ENCODE peak calls at places on chromosomes 2 and 18, in nine cellular contexts. One of them, this sample, is unnamed.

GRCh38 chr2:127566576-127566975 is 31.1 kb downstream of the MYO7B start:
- DNase-seq in left ventricle myocardium inferior: no peak
- DNase-seq in GM23338: no peak
- DNase-seq in astrocyte of the spinal cord: no peak
- DNase-seq in fibroblast of lung: no peak
- DNase-seq in K562: no peak
- DNase-seq in epithelial cell of esophagus: no peak
- DNase-seq in DND-41: no peak
- DNase-seq in cardiac fibroblast: no peak
- DNase-seq in this sample: no peak

GRCh38 chr2:211144078-211144477 is 587.7 kb downstream of the CPS1 start:
- DNase-seq in DND-41: no peak
- DNase-seq in K562: no peak
- DNase-seq in epithelial cell of esophagus: peak; percentile 63
- DNase-seq in astrocyte of the spinal cord: peak; percentile 72
- DNase-seq in left ventricle myocardium inferior: no peak
- DNase-seq in cardiac fibroblast: peak; percentile 90
- DNase-seq in GM23338: no peak
- DNase-seq in fibroblast of lung: peak; percentile 51
- DNase-seq in this sample: peak; percentile 19

GRCh38 chr2:151771599-151772358 is 37.5 kb upstream of the NEB start:
- DNase-seq in K562: no peak
- DNase-seq in epithelial cell of esophagus: no peak
- DNase-seq in cardiac fibroblast: peak; percentile 34
- DNase-seq in left ventricle myocardium inferior: no peak
- DNase-seq in astrocyte of the spinal cord: peak; percentile 37
- DNase-seq in GM23338: no peak
- DNase-seq in DND-41: no peak
- DNase-seq in fibroblast of lung: peak; percentile 95
- DNase-seq in this sample: peak; percentile 91

GRCh38 chr18:6781846-6782245 is 52.3 kb downstream of the ARHGAP28 start:
- DNase-seq in K562: no peak
- DNase-seq in GM23338: no peak
- DNase-seq in left ventricle myocardium inferior: no peak
- DNase-seq in epithelial cell of esophagus: peak; percentile 10
- DNase-seq in fibroblast of lung: peak; percentile 73
- DNase-seq in cardiac fibroblast: peak; percentile 41
- DNase-seq in DND-41: no peak
- DNase-seq in astrocyte of the spinal cord: peak; percentile 49
- DNase-seq in this sample: no peak

GRCh38 chr2:217573565-217573964 is 429.2 kb downstream of the TNS1 start:
- DNase-seq in K562: no peak
- DNase-seq in cardiac fibroblast: peak; percentile 4
- DNase-seq in left ventricle myocardium inferior: no peak
- DNase-seq in DND-41: no peak
- DNase-seq in astrocyte of the spinal cord: peak; percentile 26
- DNase-seq in epithelial cell of esophagus: peak; percentile 16
- DNase-seq in GM23338: no peak
- DNase-seq in fibroblast of lung: peak; percentile 19
- DNase-seq in this sample: peak; percentile 75

GRCh38 chr2:169512525-169512924 is 3.0 kb downstream of the KLHL41 start:
- DNase-seq in fibroblast of lung: peak; percentile 34
- DNase-seq in K562: no peak
- DNase-seq in left ventricle myocardium inferior: no peak
- DNase-seq in cardiac fibroblast: peak; percentile 20
- DNase-seq in DND-41: no peak
- DNase-seq in epithelial cell of esophagus: no peak
- DNase-seq in GM23338: no peak
- DNase-seq in astrocyte of the spinal cord: peak; percentile 12
- DNase-seq in this sample: peak; percentile 25

GRCh38 chr2:235220331-235220730 is 268.5 kb downstream of the SH3BP4 start:
- DNase-seq in epithelial cell of esophagus: no peak
- DNase-seq in K562: no peak
- DNase-seq in fibroblast of lung: no peak
- DNase-seq in GM23338: no peak
- DNase-seq in DND-41: no peak
- DNase-seq in cardiac fibroblast: no peak
- DNase-seq in astrocyte of the spinal cord: no peak
- DNase-seq in left ventricle myocardium inferior: no peak
- DNase-seq in this sample: no peak

GRCh38 chr2:235371018-235371417 is 122.8 kb upstream of the AGAP1 start:
- DNase-seq in astrocyte of the spinal cord: no peak
- DNase-seq in GM23338: no peak
- DNase-seq in cardiac fibroblast: no peak
- DNase-seq in left ventricle myocardium inferior: no peak
- DNase-seq in fibroblast of lung: no peak
- DNase-seq in K562: no peak
- DNase-seq in DND-41: no peak
- DNase-seq in epithelial cell of esophagus: no peak
- DNase-seq in this sample: no peak

GRCh38 chr18:8991131-8991530 is 111.4 kb upstream of the NDUFV2 start:
- DNase-seq in GM23338: no peak
- DNase-seq in epithelial cell of esophagus: no peak
- DNase-seq in astrocyte of the spinal cord: no peak
- DNase-seq in left ventricle myocardium inferior: no peak
- DNase-seq in K562: no peak
- DNase-seq in fibroblast of lung: no peak
- DNase-seq in DND-41: no peak
- DNase-seq in cardiac fibroblast: no peak
- DNase-seq in this sample: no peak

GRCh38 chr2:225820828-225821227 is 421.3 kb downstream of the NYAP2 start:
- DNase-seq in DND-41: no peak
- DNase-seq in fibroblast of lung: no peak
- DNase-seq in GM23338: no peak
- DNase-seq in K562: no peak
- DNase-seq in left ventricle myocardium inferior: no peak
- DNase-seq in epithelial cell of esophagus: no peak
- DNase-seq in cardiac fibroblast: no peak
- DNase-seq in astrocyte of the spinal cord: no peak
- DNase-seq in this sample: no peak

GRCh38 chr2:108968619-108969018 is 20.4 kb downstream of the EDAR start:
- DNase-seq in left ventricle myocardium inferior: no peak
- DNase-seq in DND-41: no peak
- DNase-seq in epithelial cell of esophagus: peak; percentile 78
- DNase-seq in K562: no peak
- DNase-seq in GM23338: no peak
- DNase-seq in astrocyte of the spinal cord: no peak
- DNase-seq in fibroblast of lung: no peak
- DNase-seq in cardiac fibroblast: no peak
- DNase-seq in this sample: no peak

GRCh38 chr2:203453858-203454451 is 81.1 kb downstream of the RAPH1 start:
- DNase-seq in cardiac fibroblast: peak; percentile 79
- DNase-seq in GM23338: peak; percentile 57
- DNase-seq in left ventricle myocardium inferior: no peak
- DNase-seq in epithelial cell of esophagus: peak; percentile 59
- DNase-seq in astrocyte of the spinal cord: peak; percentile 61
- DNase-seq in DND-41: peak; percentile 53
- DNase-seq in fibroblast of lung: peak; percentile 77
- DNase-seq in K562: peak; percentile 31
- DNase-seq in this sample: peak; percentile 70

GRCh38 chr2:236702693-236703092 is 133.1 kb downstream of the ACKR3 start:
- DNase-seq in K562: no peak
- DNase-seq in DND-41: no peak
- DNase-seq in epithelial cell of esophagus: no peak
- DNase-seq in fibroblast of lung: no peak
- DNase-seq in left ventricle myocardium inferior: no peak
- DNase-seq in cardiac fibroblast: no peak
- DNase-seq in GM23338: no peak
- DNase-seq in astrocyte of the spinal cord: no peak
- DNase-seq in this sample: no peak

DNA sequence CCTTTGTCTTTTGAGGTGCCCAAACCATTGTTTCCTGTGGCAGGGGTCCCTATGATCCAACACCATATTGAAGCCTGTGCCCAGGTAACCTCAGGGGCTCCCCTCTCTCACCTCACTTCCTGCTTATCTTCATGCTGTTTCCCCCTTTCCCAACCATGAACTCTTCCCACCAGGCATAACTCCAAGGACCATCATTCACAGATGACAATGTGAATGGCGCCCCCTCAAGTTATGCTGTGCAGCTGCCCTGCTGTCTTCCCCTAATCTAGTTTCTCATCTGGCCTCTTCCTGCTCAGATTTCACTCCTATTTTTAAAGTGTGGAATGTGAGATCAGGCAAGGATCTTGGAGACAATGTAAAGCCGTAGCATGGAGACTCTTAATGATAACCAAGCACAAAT is 1.4 kb downstream of the GMPPA start:
- DNase-seq in K562: no peak
- DNase-seq in left ventricle myocardium inferior: no peak
- DNase-seq in epithelial cell of esophagus: no peak
- DNase-seq in DND-41: no peak
- DNase-seq in GM23338: peak; percentile 66
- DNase-seq in fibroblast of lung: peak; percentile 21
- DNase-seq in cardiac fibroblast: peak; percentile 17
- DNase-seq in astrocyte of the spinal cord: no peak
- DNase-seq in this sample: peak; percentile 34
- TF ChIP-seq CTCF in K562: peak; percentile 57
- TF ChIP-seq CTCF in left ventricle myocardium inferior: no peak
- TF ChIP-seq CTCF in epithelial cell of esophagus: no peak
- TF ChIP-seq CTCF in DND-41: peak; percentile 60
- TF ChIP-seq CTCF in GM23338: peak; percentile 65
- TF ChIP-seq CTCF in fibroblast of lung: peak; percentile 24
- TF ChIP-seq CTCF in cardiac fibroblast: peak; percentile 30
- TF ChIP-seq CTCF in astrocyte of the spinal cord: peak; percentile 36
- TF ChIP-seq CTCF in this sample: peak; percentile 39

GRCh38 chr2:214809751-214810564 is 475 bp upstream of the BARD1 start:
- DNase-seq in left ventricle myocardium inferior: peak; percentile 100
- DNase-seq in GM23338: peak; percentile 98
- DNase-seq in K562: peak; percentile 91
- DNase-seq in astrocyte of the spinal cord: peak; percentile 100
- DNase-seq in epithelial cell of esophagus: peak; percentile 99
- DNase-seq in fibroblast of lung: peak; percentile 99
- DNase-seq in DND-41: peak; percentile 99
- DNase-seq in cardiac fibroblast: peak; percentile 99
- DNase-seq in this sample: peak; percentile 99

GRCh38 chr2:214808481-214808931 is 977 bp downstream of the BARD1 start:
- DNase-seq in left ventricle myocardium inferior: no peak
- DNase-seq in astrocyte of the spinal cord: peak; percentile 32
- DNase-seq in K562: no peak
- DNase-seq in GM23338: no peak
- DNase-seq in DND-41: no peak
- DNase-seq in fibroblast of lung: peak; percentile 9
- DNase-seq in cardiac fibroblast: peak; percentile 17
- DNase-seq in epithelial cell of esophagus: peak; percentile 4
- DNase-seq in this sample: no peak

GRCh38 chr2:214816135-214816534 is 6.7 kb upstream of the BARD1 start:
- DNase-seq in fibroblast of lung: no peak
- DNase-seq in epithelial cell of esophagus: no peak
- DNase-seq in astrocyte of the spinal cord: no peak
- DNase-seq in cardiac fibroblast: no peak
- DNase-seq in K562: no peak
- DNase-seq in left ventricle myocardium inferior: no peak
- DNase-seq in DND-41: no peak
- DNase-seq in GM23338: no peak
- DNase-seq in this sample: peak; percentile 4

GRCh38 chr2:214808961-214809750 is at the start of gene BARD1:
- DNase-seq in cardiac fibroblast: peak; percentile 60
- DNase-seq in K562: peak; percentile 17
- DNase-seq in left ventricle myocardium inferior: peak; percentile 59
- DNase-seq in DND-41: peak; percentile 75
- DNase-seq in fibroblast of lung: peak; percentile 55
- DNase-seq in GM23338: peak; percentile 69
- DNase-seq in epithelial cell of esophagus: peak; percentile 72
- DNase-seq in astrocyte of the spinal cord: peak; percentile 62
- DNase-seq in this sample: peak; percentile 54

DNA sequence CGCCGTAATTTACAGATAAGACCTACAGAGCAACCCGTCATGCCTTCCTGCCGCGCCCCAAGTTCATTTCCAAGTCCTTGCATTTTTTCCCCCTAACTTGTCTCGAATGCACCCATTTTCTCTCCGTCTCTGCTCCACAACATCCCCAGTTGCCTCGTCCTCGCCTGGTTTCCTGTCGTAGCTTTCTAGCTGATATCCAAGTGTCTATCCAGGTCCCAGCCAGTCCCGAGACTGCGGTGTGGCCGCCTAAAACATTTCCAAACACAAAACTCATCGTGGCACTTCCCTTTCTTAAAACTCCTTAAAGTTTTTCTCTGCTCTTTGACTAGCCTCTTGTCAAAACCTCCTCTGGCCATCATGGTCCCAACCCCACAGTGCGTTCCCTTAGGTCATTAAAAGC is 1.2 kb upstream of the BARD1 start:
- DNase-seq in epithelial cell of esophagus: peak; percentile 23
- DNase-seq in GM23338: peak; percentile 18
- DNase-seq in left ventricle myocardium inferior: peak; percentile 15
- DNase-seq in K562: peak; percentile 5
- DNase-seq in astrocyte of the spinal cord: no peak
- DNase-seq in DND-41: no peak
- DNase-seq in fibroblast of lung: peak; percentile 5
- DNase-seq in cardiac fibroblast: peak; percentile 16
- DNase-seq in this sample: no peak
- H3K4me3 ChIP-seq in epithelial cell of esophagus: peak overlapping the region; percentile 88
- H3K4me3 ChIP-seq in GM23338: peak overlapping the region; percentile 66
- H3K4me3 ChIP-seq in left ventricle myocardium inferior: peak overlapping the region; percentile 94
- H3K4me3 ChIP-seq in K562: peak overlapping the region; percentile 52
- H3K4me3 ChIP-seq in astrocyte of the spinal cord: peak overlapping the region; percentile 60
- H3K4me3 ChIP-seq in DND-41: no peak overlapping the region
- H3K4me3 ChIP-seq in fibroblast of lung: peak overlapping the region; percentile 88
- H3K4me3 ChIP-seq in cardiac fibroblast: peak overlapping the region; percentile 94
- H3K4me3 ChIP-seq in this sample: peak overlapping the region; percentile 70

GRCh38 chr18:654601-655000 is 2.9 kb upstream of the TYMS start:
- DNase-seq in fibroblast of lung: no peak
- DNase-seq in DND-41: no peak
- DNase-seq in epithelial cell of esophagus: no peak
- DNase-seq in left ventricle myocardium inferior: no peak
- DNase-seq in cardiac fibroblast: no peak
- DNase-seq in K562: no peak
- DNase-seq in GM23338: no peak
- DNase-seq in astrocyte of the spinal cord: no peak
- DNase-seq in this sample: no peak
- TF ChIP-seq CTCF in fibroblast of lung: no peak
- TF ChIP-seq CTCF in DND-41: no peak
- TF ChIP-seq CTCF in epithelial cell of esophagus: no peak
- TF ChIP-seq CTCF in left ventricle myocardium inferior: no peak
- TF ChIP-seq CTCF in cardiac fibroblast: no peak
- TF ChIP-seq CTCF in K562: no peak
- TF ChIP-seq CTCF in GM23338: no peak
- TF ChIP-seq CTCF in astrocyte of the spinal cord: no peak
- TF ChIP-seq CTCF in this sample: no peak

DNA sequence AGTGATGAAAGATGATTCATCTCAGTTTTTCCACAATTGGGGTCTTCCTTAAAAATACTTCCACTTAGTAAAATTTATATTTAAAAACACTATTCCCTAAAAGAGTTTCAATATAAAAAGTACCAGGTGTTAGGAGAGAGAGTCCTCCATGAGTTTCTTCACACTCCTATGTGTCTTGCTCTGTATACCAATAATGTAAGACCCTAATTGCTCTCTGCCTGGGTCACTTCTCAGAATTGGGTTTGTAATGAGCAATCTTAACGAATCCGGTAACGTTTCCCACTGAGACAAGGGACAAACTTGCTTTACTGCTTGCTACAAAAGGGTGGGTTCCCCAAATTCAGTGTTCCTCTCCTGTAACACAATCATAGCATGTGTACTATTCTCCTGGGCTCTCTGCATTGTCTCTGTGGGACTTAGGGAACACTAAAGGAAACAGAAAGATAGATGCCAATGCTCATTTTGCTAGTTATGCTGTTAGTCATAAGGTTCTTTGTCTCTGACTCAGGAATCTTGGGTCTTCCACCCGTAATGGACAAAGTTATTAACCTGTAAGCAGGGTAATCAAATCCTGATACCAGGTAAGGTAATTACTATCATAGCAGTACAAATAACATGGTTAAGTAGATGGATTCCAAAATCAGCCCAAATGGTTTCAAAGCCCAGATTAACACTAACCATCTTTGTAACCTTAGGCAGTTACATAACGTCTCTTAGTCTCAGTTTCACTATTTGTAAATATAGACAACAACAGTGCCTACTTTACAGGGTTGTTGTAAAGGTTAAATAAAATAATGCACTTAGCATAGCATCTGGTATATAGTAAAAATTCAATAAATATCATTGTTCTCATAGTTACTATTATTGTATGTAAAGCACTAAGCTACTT is 46.3 kb downstream of the ITSN2 start:
- DNase-seq in K562: no peak
- DNase-seq in astrocyte of the spinal cord: peak; percentile 22
- DNase-seq in GM23338: no peak
- DNase-seq in fibroblast of lung: no peak
- DNase-seq in epithelial cell of esophagus: peak; percentile 53
- DNase-seq in cardiac fibroblast: peak; percentile 71
- DNase-seq in DND-41: no peak
- DNase-seq in left ventricle myocardium inferior: no peak
- DNase-seq in this sample: no peak
- H3K4me3 ChIP-seq in K562: no peak overlapping the region
- H3K4me3 ChIP-seq in astrocyte of the spinal cord: no peak overlapping the region
- H3K4me3 ChIP-seq in GM23338: no peak overlapping the region
- H3K4me3 ChIP-seq in fibroblast of lung: no peak overlapping the region
- H3K4me3 ChIP-seq in epithelial cell of esophagus: no peak overlapping the region
- H3K4me3 ChIP-seq in cardiac fibroblast: no peak overlapping the region
- H3K4me3 ChIP-seq in DND-41: no peak overlapping the region
- H3K4me3 ChIP-seq in left ventricle myocardium inferior: no peak overlapping the region
- H3K4me3 ChIP-seq in this sample: no peak overlapping the region